ENCODE peak calls at places on chromosomes 11 and 22, in nine cellular contexts. O, D, X, B, I, Q, G, J and W are unnamed samples.
A peak's percentile ranks its signal among the peaks of the same experiment; 100 is the strongest.

GRCh38 chr11:92886243-92886905 is 83.1 kb upstream of the MTNR1B start:
- DNase-seq in O (peak; percentile 61), D (peak; percentile 47), X (peak; percentile 3), B (peak; percentile 61), I (peak; percentile 38), Q (peak; percentile 75), G (peak; percentile 79), J (peak; percentile 34), W (no peak)

GRCh38 chr11:104256525-104256924 is 92.6 kb upstream of the PDGFD start:
- DNase-seq in O (no peak), D (no peak), X (no peak), B (no peak), I (no peak), Q (peak; percentile 48), G (no peak), J (peak; percentile 42), W (no peak)

GRCh38 chr11:111837366-111837891 is 34.0 kb downstream of the ALG9 start:
- DNase-seq in O (no peak), D (no peak), X (no peak), B (no peak), I (no peak), Q (no peak), G (no peak), J (no peak), W (no peak)

GRCh38 chr11:100687032-100687629 is at the start of gene ARHGAP42:
- DNase-seq in O (peak; percentile 71), D (no peak), X (peak; percentile 10), B (peak; percentile 87), I (peak; percentile 77), Q (peak; percentile 62), G (peak; percentile 71), J (peak; percentile 60), W (no peak)

GRCh38 chr11:85595285-85595884 is 31.8 kb downstream of the DLG2 start:
- DNase-seq in O (peak; percentile 54), D (peak; percentile 6), X (no peak), B (peak; percentile 47), I (no peak), Q (peak; percentile 72), G (no peak), J (peak; percentile 60), W (peak; percentile 19)

GRCh38 chr11:130551388-130551787 is 102.9 kb downstream of the ADAMTS15 start:
- DNase-seq in O (no peak), D (no peak), X (no peak), B (no peak), I (no peak), Q (no peak), G (no peak), J (no peak), W (no peak)

GRCh38 chr22:27088026-27088425 is 430.6 kb downstream of the MIAT start:
- DNase-seq in O (peak; percentile 20), D (no peak), X (no peak), B (no peak), I (no peak), Q (peak; percentile 3), G (no peak), J (no peak), W (no peak)

GRCh38 chr11:10742460-10743208 is 8.4 kb upstream of the CTR9 start:
- DNase-seq in O (peak; percentile 80), D (no peak), X (no peak), B (no peak), I (peak; percentile 59), Q (peak; percentile 77), G (peak; percentile 60), J (peak; percentile 76), W (no peak)

GRCh38 chr11:46461461-46461927 is 69.9 kb upstream of the CHRM4 start:
- DNase-seq in O (peak; percentile 5), D (no peak), X (no peak), B (no peak), I (no peak), Q (no peak), G (no peak), J (no peak), W (no peak)

GRCh38 chr11:110199184-110199981 is 97.0 kb downstream of the RDX start:
- DNase-seq in O (no peak), D (no peak), X (no peak), B (no peak), I (no peak), Q (peak; percentile 74), G (no peak), J (peak; percentile 72), W (no peak)

GRCh38 chr11:12901874-12902481 is 107.1 kb upstream of the RASSF10 start:
- DNase-seq in O (peak; percentile 75), D (no peak), X (no peak), B (no peak), I (no peak), Q (no peak), G (no peak), J (peak; percentile 56), W (no peak)

GRCh38 chr11:61972796-61973602 is 5.6 kb upstream of the FTH1 start:
- DNase-seq in O (peak; percentile 86), D (no peak), X (no peak), B (peak; percentile 66), I (no peak), Q (peak; percentile 93), G (no peak), J (peak; percentile 81), W (peak; percentile 52)

GRCh38 chr11:55942785-55943392 is 6.7 kb upstream of the OR5I1 start:
- DNase-seq in O (peak; percentile 2), D (no peak), X (no peak), B (peak; percentile 53), I (no peak), Q (peak; percentile 4), G (peak; percentile 42), J (peak; percentile 1), W (no peak)

GRCh38 chr11:69369945-69370344 is 76.0 kb downstream of the MYEOV start:
- DNase-seq in O (no peak), D (no peak), X (no peak), B (no peak), I (no peak), Q (no peak), G (no peak), J (no peak), W (no peak)

GRCh38 chr11:19810852-19811251 is 98.2 kb downstream of the NAV2 start:
- DNase-seq in O (no peak), D (no peak), X (no peak), B (no peak), I (no peak), Q (no peak), G (no peak), J (no peak), W (no peak)

GRCh38 chr11:119361056-119361787 is 14.7 kb upstream of the MFRP start:
- DNase-seq in O (peak; percentile 80), D (no peak), X (peak; percentile 49), B (peak; percentile 26), I (peak; percentile 56), Q (peak; percentile 85), G (no peak), J (peak; percentile 86), W (no peak)

GRCh38 chr11:20099527-20099926 is 60.7 kb downstream of the DBX1 start:
- DNase-seq in O (no peak), D (no peak), X (no peak), B (no peak), I (peak; percentile 5), Q (no peak), G (no peak), J (no peak), W (no peak)

GRCh38 chr11:135004495-135004894 is 592.5 kb upstream of the B3GAT1 start:
- DNase-seq in O (no peak), D (no peak), X (no peak), B (no peak), I (no peak), Q (no peak), G (no peak), J (no peak), W (no peak)

GRCh38 chr22:46854125-46854870 is 91.8 kb downstream of the TBC1D22A start:
- DNase-seq in O (no peak), D (no peak), X (no peak), B (no peak), I (no peak), Q (peak; percentile 12), G (peak; percentile 22), J (no peak), W (no peak)

GRCh38 chr22:48574776-48575566 is 1252.7 kb downstream of the BRD1 start:
- DNase-seq in O (peak; percentile 5), D (no peak), X (peak; percentile 37), B (no peak), I (peak; percentile 50), Q (peak; percentile 17), G (peak; percentile 14), J (no peak), W (no peak)

GRCh38 chr11:121300313-121300971 is 7.9 kb downstream of the SC5D start:
- DNase-seq in O (no peak), D (no peak), X (no peak), B (no peak), I (no peak), Q (peak; percentile 27), G (no peak), J (no peak), W (no peak)

GRCh38 chr11:74725701-74726100 is 5.5 kb downstream of the CHRDL2 start:
- DNase-seq in O (no peak), D (no peak), X (no peak), B (no peak), I (no peak), Q (peak; percentile 27), G (no peak), J (no peak), W (no peak)

GRCh38 chr11:118537409-118537980 is 6.5 kb downstream of the TMEM25 start:
- DNase-seq in O (peak; percentile 16), D (no peak), X (no peak), B (no peak), I (no peak), Q (no peak), G (no peak), J (peak; percentile 26), W (no peak)

GRCh38 chr11:116862951-116863350 is 25.5 kb upstream of the APOA1 start:
- DNase-seq in O (peak; percentile 26), D (no peak), X (no peak), B (no peak), I (no peak), Q (no peak), G (no peak), J (no peak), W (no peak)

GRCh38 chr11:118488480-118489109 is 38.7 kb upstream of the TTC36 start:
- DNase-seq in O (peak; percentile 72), D (peak; percentile 51), X (peak; percentile 82), B (peak; percentile 88), I (peak; percentile 76), Q (peak; percentile 88), G (peak; percentile 53), J (peak; percentile 77), W (peak; percentile 86)

GRCh38 chr22:42417645-42418303 is 14.4 kb downstream of the NFAM1 start:
- DNase-seq in O (no peak), D (no peak), X (no peak), B (no peak), I (no peak), Q (no peak), G (no peak), J (no peak), W (no peak)

GRCh38 chr11:64566042-64566914 is 24.7 kb upstream of the SLC22A12 start:
- DNase-seq in O (peak; percentile 57), D (no peak), X (peak; percentile 12), B (no peak), I (peak; percentile 43), Q (peak; percentile 81), G (peak; percentile 78), J (peak; percentile 66), W (no peak)